ENCODE peak calls at places on chromosome 3, in seven cellular contexts. B, P, O, E, S, T and M are unnamed samples.

GRCh38 chr3:119160361-119160760 is 13.0 kb upstream of the UPK1B start:
- DNase-seq in B (no peak), P (no peak), O (no peak), E (no peak), S (no peak), T (no peak), M (no peak)

GRCh38 chr3:152317956-152318355 is 49.2 kb downstream of the MBNL1 start:
- DNase-seq in B (no peak), P (no peak), O (no peak), E (no peak), S (no peak), T (no peak), M (no peak)

GRCh38 chr3:40975711-40976121 is 223.6 kb upstream of the CTNNB1 start:
- DNase-seq in B (no peak), P (no peak), O (no peak), E (no peak), S (no peak), T (no peak), M (no peak)

GRCh38 chr3:25574172-25574765 is 90.4 kb downstream of the TOP2B start:
- DNase-seq in B (no peak), P (no peak), O (no peak), E (no peak), S (no peak), T (no peak), M (no peak)

GRCh38 chr3:14303336-14304100 is 98.9 kb upstream of the SLC6A6 start:
- DNase-seq in B (no peak), P (no peak), O (no peak), E (no peak), S (no peak), T (no peak), M (no peak)

GRCh38 chr3:169613895-169614294 is 49.6 kb downstream of the MECOM start:
- DNase-seq in B (no peak), P (no peak), O (no peak), E (no peak), S (no peak), T (no peak), M (no peak)

GRCh38 chr3:136473716-136474326 is 223.7 kb downstream of the PCCB start:
- DNase-seq in B (no peak), P (no peak), O (no peak), E (no peak), S (no peak), T (no peak), M (no peak)

GRCh38 chr3:59979542-59979941 is 929.7 kb upstream of the CFAP20DC start:
- DNase-seq in B (no peak), P (no peak), O (no peak), E (no peak), S (no peak), T (no peak), M (no peak)

GRCh38 chr3:23949784-23950183 is 4.7 kb downstream of the NR1D2 start:
- DNase-seq in B (no peak), P (no peak), O (peak), E (no peak), S (no peak), T (no peak), M (no peak)

GRCh38 chr3:20125912-20126311 is 60.1 kb downstream of the SGO1 start:
- DNase-seq in B (no peak), P (no peak), O (peak), E (no peak), S (no peak), T (no peak), M (peak)